ENCODE peak calls at places on chromosomes 12 and 14, in five cellular contexts. O is mammary epithelial cell, R is GM10248, T is esophagus muscularis mucosa, G is uterus. Q is an unnamed sample.

GRCh38 chr14:77543637-77544334 is 45.2 kb upstream of the ISM2 start:
- DNase-seq in R (no peak), T (no peak), G (no peak), O (no peak), Q (no peak)

GRCh38 chr14:32677381-32677780 is 261.3 kb upstream of the NPAS3 start:
- DNase-seq in R (no peak), G (no peak), T (no peak), O (no peak), Q (no peak)

GRCh38 chr12:41680155-41680554 is 464.5 kb downstream of the GXYLT1 start:
- DNase-seq in R (no peak), O (no peak), G (no peak), T (no peak), Q (no peak)

GRCh38 chr12:89663577-89664357 is 44.9 kb downstream of the ATP2B1 start:
- DNase-seq in O (peak; percentile 44), T (no peak), G (no peak), R (peak; percentile 24), Q (no peak)

GRCh38 chr12:106455100-106455499 is 97.6 kb downstream of the POLR3B start:
- DNase-seq in R (peak; percentile 16), T (no peak), G (no peak), O (no peak), Q (no peak)

GRCh38 chr12:19963972-19964371 is 404.4 kb upstream of the PDE3A start:
- DNase-seq in R (no peak), T (no peak), G (no peak), O (no peak), Q (no peak)

GRCh38 chr12:51217133-51217967 is 512 bp downstream of the POU6F1 start:
- DNase-seq in R (peak; percentile 81), G (peak; percentile 65), T (peak; percentile 94), O (no peak), Q (peak; percentile 73)

GRCh38 chr12:96902076-96902475 is 5.0 kb upstream of the NEDD1 start:
- DNase-seq in G (no peak), O (no peak), R (no peak), T (no peak), Q (no peak)

GRCh38 chr14:57060276-57060956 is 208.3 kb downstream of the EXOC5 start:
- DNase-seq in G (no peak), R (peak; percentile 50), T (no peak), O (peak; percentile 64), Q (peak; percentile 68)

GRCh38 chr14:25411933-25412757 is 362.2 kb upstream of the STXBP6 start:
- DNase-seq in G (no peak), R (no peak), T (no peak), O (no peak), Q (no peak)

GRCh38 chr12:93440043-93440835 is 1.5 kb downstream of the UBE2N start:
- DNase-seq in G (no peak), T (no peak), O (peak; percentile 46), R (no peak), Q (no peak)

GRCh38 chr14:71321556-71322315 is 414.5 kb downstream of the PCNX1 start:
- DNase-seq in G (no peak), O (peak; percentile 89), R (no peak), T (no peak), Q (peak; percentile 18)

GRCh38 chr12:133135747-133136146 is 5.3 kb downstream of the ZNF10 start:
- DNase-seq in O (no peak), G (no peak), T (no peak), R (no peak), Q (no peak)

GRCh38 chr12:9079883-9080673 is 35.6 kb downstream of the A2M start:
- DNase-seq in O (no peak), R (no peak), T (no peak), G (no peak), Q (no peak)

GRCh38 chr14:52333823-52334657 is 19.9 kb downstream of the PTGER2 start:
- DNase-seq in G (no peak), R (no peak), T (no peak), O (no peak), Q (no peak)

GRCh38 chr14:61365667-61366194 is 44.4 kb downstream of the PRKCH start:
- DNase-seq in R (no peak), T (no peak), O (no peak), G (no peak), Q (no peak)

GRCh38 chr12:94648578-94648977 is 1.8 kb downstream of the TMCC3 start:
- DNase-seq in R (no peak), O (peak; percentile 67), T (no peak), G (no peak), Q (no peak)

GRCh38 chr12:124786065-124786964 is 77.3 kb downstream of the SCARB1 start:
- DNase-seq in R (no peak), T (peak; percentile 94), O (peak; percentile 53), G (peak; percentile 86), Q (peak; percentile 62)

GRCh38 chr12:104263580-104264358 is 39.8 kb upstream of the EID3 start:
- DNase-seq in O (peak; percentile 92), G (no peak), R (no peak), T (no peak), Q (no peak)

GRCh38 chr14:33938131-33938949 is 12.5 kb downstream of the EGLN3 start:
- DNase-seq in O (peak; percentile 45), R (no peak), T (no peak), G (peak; percentile 64), Q (peak; percentile 89)

GRCh38 chr12:10304161-10304574 is 3.5 kb upstream of the KLRD1 start:
- DNase-seq in T (no peak), R (no peak), O (peak; percentile 76), G (no peak), Q (no peak)

GRCh38 chr12:25197608-25198007 is 2.6 kb downstream of the ETFRF1 start:
- DNase-seq in G (no peak), T (no peak), R (no peak), O (no peak), Q (no peak)

GRCh38 chr12:25194211-25194610 is 749 bp downstream of the DNAI7 start:
- DNase-seq in G (no peak), T (no peak), R (no peak), O (no peak), Q (no peak)

GRCh38 chr12:25194722-25195055 is 271 bp downstream of the DNAI7 start:
- DNase-seq in T (no peak), G (no peak), O (no peak), R (no peak), Q (no peak)

GRCh38 chr12:25200703-25201102 is 5.7 kb downstream of the ETFRF1 start:
- DNase-seq in O (peak; percentile 43), T (no peak), R (no peak), G (no peak), Q (no peak)

GRCh38 chr12:25195056-25195971 is at the start of the genes DNAI7 and ETFRF1:
- DNase-seq in T (peak; percentile 99), O (peak; percentile 91), R (peak; percentile 94), G (peak; percentile 98), Q (peak; percentile 99)
- TF ChIP-seq CTCF in T (no peak), O (no peak), R (no peak), G (no peak), Q (peak; percentile 21)

DNA sequence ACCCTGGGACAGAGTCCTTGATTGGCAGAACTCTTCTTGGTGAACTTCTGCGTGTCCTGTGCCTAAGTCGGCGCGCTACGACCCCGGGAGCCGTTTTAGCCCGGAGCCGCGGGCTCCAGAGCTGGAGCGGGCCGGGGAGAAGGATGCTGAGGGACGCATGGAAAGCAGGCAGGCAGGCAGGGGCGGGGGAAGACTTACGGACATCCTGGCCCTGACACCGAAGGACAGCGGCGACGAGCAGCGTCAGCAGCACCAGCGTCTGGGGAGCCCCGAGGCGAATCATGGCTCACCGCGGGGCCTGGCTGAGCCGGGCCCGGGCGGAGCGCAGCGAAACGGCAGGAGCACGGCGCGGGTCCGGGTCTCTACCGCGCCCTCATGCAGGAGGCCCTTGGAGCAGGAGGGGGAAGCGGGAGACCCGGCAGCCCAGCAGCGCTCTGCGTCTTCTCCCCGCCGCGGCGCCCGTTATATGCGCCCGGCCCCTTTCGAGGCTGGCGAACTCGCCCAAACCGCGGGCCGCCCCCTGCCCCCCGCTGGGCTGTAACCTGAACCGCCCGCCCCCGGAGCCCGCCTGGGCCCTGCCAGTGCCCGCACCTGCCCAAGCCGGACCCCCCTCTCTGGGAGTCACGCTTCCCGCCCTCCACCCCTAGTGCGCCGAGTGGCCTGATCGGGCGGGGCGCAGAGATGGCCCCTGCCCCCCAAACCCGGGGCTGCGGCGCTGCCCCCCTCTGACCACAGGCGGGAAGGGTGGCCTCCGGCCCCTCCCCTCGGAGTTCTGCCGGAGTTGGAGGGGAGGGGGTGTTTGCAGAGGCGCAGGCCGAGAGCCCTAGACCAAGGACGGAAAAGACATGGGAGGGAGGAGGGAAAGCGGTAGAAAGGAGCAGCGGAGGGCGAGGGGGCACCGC is at the start of gene COL2A1:
- DNase-seq in G (no peak), T (no peak), O (peak; percentile 17), R (no peak), Q (no peak)
- TF ChIP-seq CTCF in G (no peak), T (no peak), O (no peak), R (no peak), Q (no peak)

DNA sequence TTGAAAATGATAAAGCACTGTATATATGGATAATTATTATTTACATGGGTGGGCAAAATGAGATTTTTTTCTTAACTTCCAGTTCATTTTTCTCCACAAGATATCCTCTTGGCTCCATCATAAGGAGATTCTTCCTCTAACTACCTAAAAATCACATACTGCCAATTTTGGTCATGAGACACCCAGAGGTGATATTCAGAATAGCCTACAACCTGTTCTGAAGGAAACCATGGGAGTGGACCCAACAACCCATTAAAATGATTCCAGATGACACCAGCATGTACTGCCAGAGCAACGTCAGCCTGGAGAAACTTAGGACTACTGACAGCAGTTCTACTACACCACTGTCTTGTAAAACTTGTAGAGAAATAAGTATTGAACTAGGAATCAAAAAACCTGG is 136.3 kb upstream of the TMPO start:
- DNase-seq in O (no peak), G (no peak), R (no peak), T (no peak), Q (no peak)
- TF ChIP-seq CTCF in O (no peak), G (no peak), R (no peak), T (no peak), Q (no peak)

GRCh38 chr12:68932701-68933563 is at the start of gene CPM:
- DNase-seq in T (no peak), R (peak; percentile 85), G (peak; percentile 31), O (peak; percentile 56), Q (peak; percentile 79)
- TF ChIP-seq CTCF in T (no peak), R (no peak), G (no peak), O (no peak), Q (no peak)

GRCh38 chr12:105382771-105383632 is 52.5 kb downstream of the C12orf75 start:
- DNase-seq in G (peak; percentile 17), O (peak; percentile 47), R (peak; percentile 67), T (peak; percentile 70), Q (peak; percentile 12)
- TF ChIP-seq CTCF in G (peak; percentile 84), O (peak; percentile 82), R (peak; percentile 61), T (peak; percentile 74), Q (peak; percentile 66)

DNA sequence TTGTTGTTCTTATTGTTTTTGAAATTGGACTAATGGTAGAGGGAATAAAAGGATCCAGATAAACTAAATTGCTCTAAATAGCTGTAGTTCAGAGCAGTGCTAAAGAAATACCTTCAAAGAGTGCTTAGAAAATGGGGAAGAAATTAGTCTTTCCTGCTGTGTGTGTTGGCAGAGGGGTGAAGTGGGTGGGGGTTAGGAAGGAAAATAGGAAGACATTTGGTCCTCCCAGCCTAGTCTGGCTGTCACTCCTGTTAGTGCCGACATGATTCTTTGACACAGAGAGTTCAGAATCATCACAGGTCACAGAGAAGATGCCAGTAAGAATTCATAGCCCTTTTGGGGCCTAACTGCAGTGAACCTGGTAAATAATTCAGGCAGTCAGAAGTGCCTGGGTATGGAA is 74.7 kb downstream of the FLRT2 start:
- DNase-seq in O (no peak), R (no peak), T (no peak), G (no peak), Q (no peak)
- TF ChIP-seq CTCF in O (no peak), R (no peak), T (no peak), G (no peak), Q (no peak)

GRCh38 chr14:105198588-105198987 is 17.5 kb upstream of the NUDT14 start:
- DNase-seq in T (no peak), R (no peak), O (no peak), G (no peak), Q (no peak)
- TF ChIP-seq CTCF in T (no peak), R (no peak), O (no peak), G (no peak), Q (no peak)

Q was measured in body of pancreas.